ENCODE peak calls at places on chromosomes 2 and 18, in four cellular contexts. U is upper lobe of right lung; X is CD4-positive, alpha-beta memory T cell; G is heart right ventricle. K is an unnamed sample.

GRCh38 chr2:205130111-205130829 is 552.0 kb upstream of the NRP2 start:
- DNase-seq in U (no peak), X (no peak), G (no peak), K (no peak)

GRCh38 chr2:85997016-85997970 is 108.4 kb downstream of the POLR1A start:
- DNase-seq in U (no peak), X (no peak), G (no peak), K (no peak)

GRCh38 chr2:128720440-128721022 is 401.9 kb upstream of the HS6ST1 start:
- DNase-seq in U (no peak), X (no peak), G (no peak), K (no peak)

GRCh38 chr18:1665064-1665463 is 760.4 kb downstream of the ADCYAP1 start:
- DNase-seq in U (no peak), X (no peak), G (no peak), K (no peak)

GRCh38 chr2:201955702-201956141 is 77.9 kb upstream of the FZD7 start:
- DNase-seq in U (no peak), X (no peak), G (no peak), K (no peak)

GRCh38 chr18:38966846-38967245 is 1401.2 kb upstream of the CELF4 start:
- DNase-seq in U (no peak), X (no peak), G (no peak), K (no peak)

GRCh38 chr2:77025714-77026113 is 496.5 kb downstream of the LRRTM4 start:
- DNase-seq in U (no peak), X (no peak), G (no peak), K (no peak)

GRCh38 chr2:67760995-67761394 is 301.8 kb downstream of the C1D start:
- DNase-seq in U (no peak), X (no peak), G (no peak), K (no peak)

GRCh38 chr2:176002684-176003225 is 688 bp upstream of the LNPK start:
- DNase-seq in U (peak; percentile 65), X (no peak), G (peak; percentile 29), K (no peak)

GRCh38 chr2:106833248-106833647 is 52.7 kb downstream of the ST6GAL2 start:
- DNase-seq in U (no peak), X (no peak), G (no peak), K (no peak)

GRCh38 chr18:61833387-61833786 is 59.4 kb downstream of the RNF152 start:
- DNase-seq in U (no peak), X (peak; percentile 12), G (no peak), K (no peak)

GRCh38 chr2:74333175-74333574 is 10.0 kb downstream of the SLC4A5 start:
- DNase-seq in U (no peak), X (no peak), G (peak; percentile 12), K (no peak)

GRCh38 chr18:76452357-76452756 is 42.7 kb downstream of the ZNF516 start:
- DNase-seq in U (no peak), X (no peak), G (no peak), K (no peak)

GRCh38 chr2:44943693-44944101 is 2.2 kb downstream of the SIX3 start:
- DNase-seq in U (no peak), X (no peak), G (no peak), K (no peak)

GRCh38 chr18:68797901-68798300 is at the start of gene CCDC102B:
- DNase-seq in U (no peak), X (no peak), G (no peak), K (no peak)

GRCh38 chr2:45274190-45274926 is 265.1 kb upstream of the SIX2 start:
- DNase-seq in U (no peak), X (no peak), G (no peak), K (no peak)

GRCh38 chr18:23311346-23312103 is 141.6 kb upstream of the RIOK3 start:
- DNase-seq in U (no peak), X (no peak), G (peak; percentile 59), K (peak; percentile 59)

GRCh38 chr18:31778391-31778950 is 17.8 kb upstream of the SLC25A52 start:
- DNase-seq in U (no peak), X (no peak), G (no peak), K (no peak)

GRCh38 chr2:147327636-147328035 is 517.2 kb upstream of the ACVR2A start:
- DNase-seq in U (no peak), X (peak; percentile 23), G (no peak), K (no peak)

GRCh38 chr2:8309131-8309530 is 372.7 kb upstream of the ID2 start:
- DNase-seq in U (no peak), X (no peak), G (no peak), K (no peak)

GRCh38 chr2:164837807-164838206 is 3.8 kb downstream of the COBLL1 start:
- DNase-seq in U (no peak), X (no peak), G (no peak), K (no peak)

GRCh38 chr18:25230658-25231326 is 121.2 kb downstream of the ZNF521 start:
- DNase-seq in U (no peak), X (no peak), G (peak; percentile 81), K (peak; percentile 17)

GRCh38 chr2:1972428-1972827 is 228.1 kb upstream of the PXDN start:
- DNase-seq in U (no peak), X (no peak), G (peak; percentile 19), K (no peak)

GRCh38 chr18:63073481-63073880 is 246.1 kb downstream of the BCL2 start:
- DNase-seq in U (no peak), X (no peak), G (no peak), K (no peak)

GRCh38 chr2:45210466-45211195 is 201.4 kb upstream of the SIX2 start:
- DNase-seq in U (no peak), X (no peak), G (no peak), K (no peak)

GRCh38 chr2:7795358-7796199 is 878.4 kb downstream of the RNF144A start:
- DNase-seq in U (no peak), X (no peak), G (peak; percentile 7), K (no peak)

GRCh38 chr2:234137400-234138014 is 87.0 kb downstream of the SPP2 start:
- DNase-seq in U (no peak), X (peak; percentile 26), G (no peak), K (no peak)

GRCh38 chr2:235567842-235568241 is 74.0 kb downstream of the AGAP1 start:
- DNase-seq in U (no peak), X (no peak), G (no peak), K (no peak)

GRCh38 chr2:100606740-100607343 is 44.0 kb downstream of the PDCL3 start:
- DNase-seq in U (peak; percentile 40), X (peak; percentile 50), G (peak; percentile 26), K (peak; percentile 66)

GRCh38 chr18:47746615-47747014 is 183.8 kb downstream of the SMAD2 start:
- DNase-seq in U (no peak), X (no peak), G (no peak), K (no peak)

GRCh38 chr2:191114403-191114886 is 36.3 kb downstream of the STAT4 start:
- DNase-seq in U (no peak), X (peak; percentile 46), G (no peak), K (no peak)

GRCh38 chr2:207504513-207505171 is 25.1 kb upstream of the CREB1 start:
- DNase-seq in U (no peak), X (no peak), G (peak; percentile 24), K (no peak)

GRCh38 chr2:79876430-79876829 is 363.6 kb downstream of the CTNNA2 start:
- DNase-seq in U (no peak), X (no peak), G (no peak), K (no peak)

GRCh38 chr2:94871226-94872087 is at the start of gene TEKT4:
- DNase-seq in U (peak; percentile 63), X (no peak), G (no peak), K (no peak)

GRCh38 chr2:86793752-86794151 is 3.0 kb upstream of the CD8A start:
- DNase-seq in U (no peak), X (no peak), G (no peak), K (no peak)

GRCh38 chr2:98269274-98269673 is 77.0 kb upstream of the CNGA3 start:
- DNase-seq in U (no peak), X (no peak), G (peak; percentile 17), K (no peak)

GRCh38 chr2:240918258-240919091 is 12.3 kb downstream of the CROCC2 start:
- DNase-seq in U (peak; percentile 49), X (no peak), G (peak; percentile 2), K (peak; percentile 58)

DNA sequence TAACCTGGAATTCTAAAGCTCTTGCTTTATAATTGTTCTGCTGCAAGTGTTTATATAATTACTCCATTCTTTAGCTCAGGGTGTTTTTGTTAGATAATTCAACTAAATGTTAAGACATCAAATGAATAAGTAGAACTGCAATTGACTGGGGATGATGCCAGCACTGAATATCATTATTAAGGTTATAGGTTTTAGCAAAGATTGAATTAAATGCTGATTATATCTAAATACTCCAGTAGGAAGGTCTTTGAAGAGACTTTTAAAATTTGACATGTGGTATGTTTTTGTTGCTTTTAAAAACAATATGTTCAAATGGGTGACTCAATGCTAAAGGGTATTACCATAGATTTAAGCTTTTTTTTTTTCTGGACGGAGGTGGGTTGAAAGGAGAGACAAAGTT is 170.1 kb upstream of the THUMPD2 start:
- DNase-seq in U (no peak), X (no peak), G (no peak), K (no peak)
- H3K27me3 ChIP-seq in U (no peaks in the 10 kb centered on the region), X (no peaks in the 10 kb centered on the region), G (no peaks in the 10 kb centered on the region), K (no peaks in the 10 kb centered on the region)

GRCh38 chr2:121021685-121022084 is 263.3 kb downstream of the TFCP2L1 start:
- DNase-seq in U (no peak), X (no peak), G (no peak), K (no peak)
- H3K27me3 ChIP-seq in U (peaks cover 5% of the 10 kb centered on the region), X (no peaks in the 10 kb centered on the region), G (peaks cover 9% of the 10 kb centered on the region), K (no peaks in the 10 kb centered on the region)

GRCh38 chr18:75204978-75205759 is 3.8 kb downstream of the PTGR3 start:
- DNase-seq in U (no peak), X (no peak), G (no peak), K (no peak)
- H3K27me3 ChIP-seq in U (no peaks in the 10 kb centered on the region), X (no peaks in the 10 kb centered on the region), G (no peaks in the 10 kb centered on the region), K (no peaks in the 10 kb centered on the region)

DNA sequence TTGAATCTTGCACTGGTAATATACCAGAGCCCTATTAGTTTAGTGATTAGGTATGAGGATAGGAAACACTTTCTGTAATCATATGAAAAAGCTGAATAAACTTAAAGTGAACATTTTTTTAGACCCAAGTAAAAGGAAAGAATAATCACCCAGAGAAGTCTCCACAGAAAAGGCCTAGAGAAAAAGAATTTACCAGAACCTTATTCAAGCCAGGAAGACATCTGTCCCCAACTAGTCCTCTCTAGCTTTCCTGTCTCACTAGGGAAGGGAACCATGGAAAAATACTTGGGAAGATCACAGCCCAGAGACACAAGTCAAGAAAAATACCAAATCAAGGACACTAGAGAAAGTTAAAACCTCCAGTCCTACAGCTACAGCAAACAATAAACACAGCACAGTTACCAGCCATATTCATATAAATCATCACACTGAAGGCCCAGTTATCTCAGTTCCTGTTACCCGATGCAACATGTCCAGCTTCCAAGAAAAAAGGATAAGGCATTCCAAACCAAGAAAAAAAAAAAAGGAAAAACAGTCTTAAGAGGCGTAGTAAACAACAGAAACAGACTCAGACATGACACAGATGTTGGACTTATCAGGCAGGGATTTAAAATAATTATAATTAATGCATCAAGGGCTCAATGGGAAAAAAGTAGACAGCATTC is 461.5 kb downstream of the IRS1 start:
- DNase-seq in U (no peak), X (no peak), G (no peak), K (no peak)
- H3K27me3 ChIP-seq in U (no peaks in the 10 kb centered on the region), X (no peaks in the 10 kb centered on the region), G (no peaks in the 10 kb centered on the region), K (no peaks in the 10 kb centered on the region)